ENCODE peak calls at places on chromosome 12, in six cellular contexts. G is activated CD8-positive, alpha-beta T cell treated with anti-CD3 and anti-CD28 coated beads, Interleukin-2, amount 10 ng/mL, durations not matched to agents 7 days and 5 days; S is thyroid gland; T is CD8-positive, alpha-beta memory T cell; H is fibroblast of mammary gland; I is GM20000. Y is an unnamed sample.

GRCh38 chr12:2387051-2387834 is 334.5 kb downstream of the CACNA1C start:
- DNase-seq in G (no peak), S (no peak), T (no peak), H (peak), I (peak), Y (no peak)

GRCh38 chr12:46831335-46832083 is 5.7 kb upstream of the SLC38A4 start:
- DNase-seq in G (no peak), S (peak), T (no peak), H (no peak), I (no peak), Y (no peak)

GRCh38 chr12:97275261-97276197 is 187.1 kb upstream of the RMST start:
- DNase-seq in G (no peak), S (peak), T (no peak), H (no peak), I (no peak), Y (no peak)

GRCh38 chr12:122079038-122079531 is 529 bp downstream of the MLXIP start:
- DNase-seq in G (no peak), S (peak), T (peak), H (no peak), I (no peak), Y (peak)

GRCh38 chr12:2341871-2342270 is 289.1 kb downstream of the CACNA1C start:
- DNase-seq in G (no peak), S (no peak), T (no peak), H (peak), I (no peak), Y (no peak)

GRCh38 chr12:98379106-98379505 is 136.3 kb upstream of the TMPO start:
- DNase-seq in G (no peak), S (no peak), T (no peak), H (no peak), I (no peak), Y (no peak)

GRCh38 chr12:57389033-57389432 is 41.8 kb downstream of the R3HDM2 start:
- DNase-seq in G (no peak), S (no peak), T (no peak), H (peak), I (no peak), Y (no peak)

GRCh38 chr12:50786498-50787231 is 22.8 kb downstream of the ATF1 start:
- DNase-seq in G (no peak), S (peak), T (no peak), H (peak), I (no peak), Y (no peak)

GRCh38 chr12:94783862-94784261 is 133.5 kb upstream of the TMCC3 start:
- DNase-seq in G (no peak), S (no peak), T (no peak), H (peak), I (no peak), Y (no peak)

GRCh38 chr12:86137936-86138335 is 118.3 kb downstream of the MGAT4C start:
- DNase-seq in G (no peak), S (no peak), T (no peak), H (peak), I (no peak), Y (no peak)

GRCh38 chr12:76026643-76027063 is 4.9 kb downstream of the PHLDA1 start:
- DNase-seq in G (no peak), S (no peak), T (no peak), H (peak), I (no peak), Y (no peak)

GRCh38 chr12:58540480-58541299 is 379.6 kb downstream of the LRIG3 start:
- DNase-seq in G (peak), S (peak), T (no peak), H (peak), I (peak), Y (peak)

GRCh38 chr12:93019911-93020224 is 90.8 kb upstream of the EEA1 start:
- DNase-seq in G (no peak), S (peak), T (no peak), H (no peak), I (no peak), Y (no peak)

GRCh38 chr12:130953783-130954543 is at the start of gene ADGRD1:
- DNase-seq in G (no peak), S (peak), T (no peak), H (peak), I (peak), Y (no peak)